ENCODE peak calls at places on chromosomes 13 and 19, in ten cellular contexts. One of them, this sample, is unnamed.

GRCh38 chr19:50432658-50433057 is at the start of gene MYBPC2:
- DNase-seq in HEK293T: no peak
- DNase-seq in stomach: peak
- DNase-seq in stimulated activated CD4-positive, alpha-beta T cell treated with anti-CD3 and anti-CD28 coated beads, Interleukin-4, amount 100 ng/mL, for 1 hour: no peak
- DNase-seq in astrocyte: no peak
- DNase-seq in astrocyte of the hippocampus: peak
- DNase-seq in AG09319: no peak
- DNase-seq in left colon: no peak
- DNase-seq in fibroblast of lung: no peak
- DNase-seq in brain microvascular endothelial cell: no peak
- DNase-seq in this sample: no peak

GRCh38 chr19:55165952-55166529 is 372 bp downstream of the DNAAF3 start:
- DNase-seq in fibroblast of lung: peak
- DNase-seq in astrocyte: peak
- DNase-seq in left colon: peak
- DNase-seq in brain microvascular endothelial cell: peak
- DNase-seq in astrocyte of the hippocampus: peak
- DNase-seq in HEK293T: peak
- DNase-seq in AG09319: no peak
- DNase-seq in stimulated activated CD4-positive, alpha-beta T cell treated with anti-CD3 and anti-CD28 coated beads, Interleukin-4, amount 100 ng/mL, for 1 hour: peak
- DNase-seq in stomach: peak
- DNase-seq in this sample: no peak

GRCh38 chr19:41330476-41330875 is 20.5 kb downstream of the CCDC97 start:
- DNase-seq in stimulated activated CD4-positive, alpha-beta T cell treated with anti-CD3 and anti-CD28 coated beads, Interleukin-4, amount 100 ng/mL, for 1 hour: no peak
- DNase-seq in astrocyte of the hippocampus: no peak
- DNase-seq in astrocyte: no peak
- DNase-seq in fibroblast of lung: no peak
- DNase-seq in stomach: no peak
- DNase-seq in AG09319: no peak
- DNase-seq in left colon: no peak
- DNase-seq in brain microvascular endothelial cell: no peak
- DNase-seq in HEK293T: no peak
- DNase-seq in this sample: no peak

GRCh38 chr19:35585844-35586243 is at the start of gene PMIS2:
- DNase-seq in astrocyte: no peak
- DNase-seq in stimulated activated CD4-positive, alpha-beta T cell treated with anti-CD3 and anti-CD28 coated beads, Interleukin-4, amount 100 ng/mL, for 1 hour: peak
- DNase-seq in left colon: no peak
- DNase-seq in astrocyte of the hippocampus: no peak
- DNase-seq in HEK293T: peak
- DNase-seq in AG09319: no peak
- DNase-seq in stomach: no peak
- DNase-seq in brain microvascular endothelial cell: no peak
- DNase-seq in fibroblast of lung: no peak
- DNase-seq in this sample: no peak

GRCh38 chr13:43220873-43221578 is 197.6 kb downstream of the DNAJC15 start:
- DNase-seq in astrocyte: no peak
- DNase-seq in left colon: no peak
- DNase-seq in HEK293T: no peak
- DNase-seq in brain microvascular endothelial cell: no peak
- DNase-seq in astrocyte of the hippocampus: no peak
- DNase-seq in fibroblast of lung: no peak
- DNase-seq in stimulated activated CD4-positive, alpha-beta T cell treated with anti-CD3 and anti-CD28 coated beads, Interleukin-4, amount 100 ng/mL, for 1 hour: no peak
- DNase-seq in stomach: no peak
- DNase-seq in AG09319: no peak
- DNase-seq in this sample: no peak

GRCh38 chr13:48600374-48601364 is 53.1 kb upstream of the CYSLTR2 start:
- DNase-seq in brain microvascular endothelial cell: peak
- DNase-seq in stomach: no peak
- DNase-seq in astrocyte of the hippocampus: peak
- DNase-seq in HEK293T: no peak
- DNase-seq in AG09319: peak
- DNase-seq in fibroblast of lung: peak
- DNase-seq in left colon: no peak
- DNase-seq in stimulated activated CD4-positive, alpha-beta T cell treated with anti-CD3 and anti-CD28 coated beads, Interleukin-4, amount 100 ng/mL, for 1 hour: no peak
- DNase-seq in astrocyte: peak
- DNase-seq in this sample: peak

GRCh38 chr19:47467914-47468313 is 3.8 kb downstream of the SLC8A2 start:
- DNase-seq in stomach: no peak
- DNase-seq in astrocyte of the hippocampus: no peak
- DNase-seq in HEK293T: no peak
- DNase-seq in brain microvascular endothelial cell: no peak
- DNase-seq in astrocyte: no peak
- DNase-seq in left colon: no peak
- DNase-seq in AG09319: no peak
- DNase-seq in fibroblast of lung: no peak
- DNase-seq in stimulated activated CD4-positive, alpha-beta T cell treated with anti-CD3 and anti-CD28 coated beads, Interleukin-4, amount 100 ng/mL, for 1 hour: no peak
- DNase-seq in this sample: no peak

GRCh38 chr19:7596191-7596937 is 701 bp downstream of the CAMSAP3 start:
- DNase-seq in astrocyte of the hippocampus: no peak
- DNase-seq in AG09319: no peak
- DNase-seq in HEK293T: no peak
- DNase-seq in stomach: no peak
- DNase-seq in stimulated activated CD4-positive, alpha-beta T cell treated with anti-CD3 and anti-CD28 coated beads, Interleukin-4, amount 100 ng/mL, for 1 hour: no peak
- DNase-seq in brain microvascular endothelial cell: no peak
- DNase-seq in fibroblast of lung: no peak
- DNase-seq in astrocyte: no peak
- DNase-seq in left colon: no peak
- DNase-seq in this sample: no peak

GRCh38 chr19:51407631-51408131 is 9.8 kb downstream of the SIGLEC10 start:
- DNase-seq in brain microvascular endothelial cell: peak
- DNase-seq in astrocyte of the hippocampus: peak
- DNase-seq in fibroblast of lung: peak
- DNase-seq in stimulated activated CD4-positive, alpha-beta T cell treated with anti-CD3 and anti-CD28 coated beads, Interleukin-4, amount 100 ng/mL, for 1 hour: peak
- DNase-seq in stomach: peak
- DNase-seq in left colon: no peak
- DNase-seq in HEK293T: peak
- DNase-seq in astrocyte: no peak
- DNase-seq in AG09319: no peak
- DNase-seq in this sample: no peak

GRCh38 chr19:18460313-18460712 is 22.4 kb upstream of the ISYNA1 start:
- DNase-seq in stimulated activated CD4-positive, alpha-beta T cell treated with anti-CD3 and anti-CD28 coated beads, Interleukin-4, amount 100 ng/mL, for 1 hour: no peak
- DNase-seq in brain microvascular endothelial cell: peak
- DNase-seq in left colon: peak
- DNase-seq in fibroblast of lung: peak
- DNase-seq in astrocyte: peak
- DNase-seq in AG09319: no peak
- DNase-seq in astrocyte of the hippocampus: peak
- DNase-seq in stomach: peak
- DNase-seq in HEK293T: no peak
- DNase-seq in this sample: peak

GRCh38 chr19:16051254-16052025 is 24.9 kb upstream of the TPM4 start:
- DNase-seq in astrocyte of the hippocampus: no peak
- DNase-seq in stomach: no peak
- DNase-seq in HEK293T: no peak
- DNase-seq in AG09319: no peak
- DNase-seq in stimulated activated CD4-positive, alpha-beta T cell treated with anti-CD3 and anti-CD28 coated beads, Interleukin-4, amount 100 ng/mL, for 1 hour: no peak
- DNase-seq in fibroblast of lung: peak
- DNase-seq in brain microvascular endothelial cell: no peak
- DNase-seq in astrocyte: no peak
- DNase-seq in left colon: no peak
- DNase-seq in this sample: no peak

GRCh38 chr13:102930566-102930965 is 84.7 kb downstream of the ERCC5 start:
- DNase-seq in HEK293T: no peak
- DNase-seq in fibroblast of lung: no peak
- DNase-seq in stomach: no peak
- DNase-seq in AG09319: no peak
- DNase-seq in astrocyte of the hippocampus: no peak
- DNase-seq in stimulated activated CD4-positive, alpha-beta T cell treated with anti-CD3 and anti-CD28 coated beads, Interleukin-4, amount 100 ng/mL, for 1 hour: no peak
- DNase-seq in astrocyte: no peak
- DNase-seq in brain microvascular endothelial cell: no peak
- DNase-seq in left colon: no peak
- DNase-seq in this sample: no peak

GRCh38 chr19:51547397-51548212 is 16.1 kb upstream of the SIGLEC6 start:
- DNase-seq in astrocyte: no peak
- DNase-seq in brain microvascular endothelial cell: peak
- DNase-seq in stomach: no peak
- DNase-seq in fibroblast of lung: no peak
- DNase-seq in astrocyte of the hippocampus: no peak
- DNase-seq in AG09319: no peak
- DNase-seq in HEK293T: no peak
- DNase-seq in stimulated activated CD4-positive, alpha-beta T cell treated with anti-CD3 and anti-CD28 coated beads, Interleukin-4, amount 100 ng/mL, for 1 hour: no peak
- DNase-seq in left colon: no peak
- DNase-seq in this sample: no peak

GRCh38 chr13:48727252-48728011 is 73.7 kb downstream of the CYSLTR2 start:
- DNase-seq in HEK293T: peak
- DNase-seq in stomach: no peak
- DNase-seq in astrocyte: no peak
- DNase-seq in brain microvascular endothelial cell: no peak
- DNase-seq in left colon: no peak
- DNase-seq in AG09319: no peak
- DNase-seq in stimulated activated CD4-positive, alpha-beta T cell treated with anti-CD3 and anti-CD28 coated beads, Interleukin-4, amount 100 ng/mL, for 1 hour: no peak
- DNase-seq in fibroblast of lung: peak
- DNase-seq in astrocyte of the hippocampus: no peak
- DNase-seq in this sample: no peak

GRCh38 chr13:27295096-27295495 is 24.5 kb downstream of the RASL11A start:
- DNase-seq in AG09319: no peak
- DNase-seq in fibroblast of lung: no peak
- DNase-seq in astrocyte of the hippocampus: no peak
- DNase-seq in astrocyte: no peak
- DNase-seq in stimulated activated CD4-positive, alpha-beta T cell treated with anti-CD3 and anti-CD28 coated beads, Interleukin-4, amount 100 ng/mL, for 1 hour: peak
- DNase-seq in HEK293T: no peak
- DNase-seq in stomach: no peak
- DNase-seq in left colon: no peak
- DNase-seq in brain microvascular endothelial cell: no peak
- DNase-seq in this sample: no peak

GRCh38 chr19:21047712-21048111 is 27.3 kb downstream of the ZNF430 start:
- DNase-seq in astrocyte of the hippocampus: no peak
- DNase-seq in AG09319: no peak
- DNase-seq in left colon: no peak
- DNase-seq in astrocyte: no peak
- DNase-seq in brain microvascular endothelial cell: no peak
- DNase-seq in fibroblast of lung: no peak
- DNase-seq in stomach: no peak
- DNase-seq in HEK293T: no peak
- DNase-seq in stimulated activated CD4-positive, alpha-beta T cell treated with anti-CD3 and anti-CD28 coated beads, Interleukin-4, amount 100 ng/mL, for 1 hour: no peak
- DNase-seq in this sample: no peak

GRCh38 chr13:74264333-74264732 is 130.1 kb upstream of the KLF12 start:
- DNase-seq in HEK293T: no peak
- DNase-seq in stomach: no peak
- DNase-seq in astrocyte of the hippocampus: no peak
- DNase-seq in brain microvascular endothelial cell: no peak
- DNase-seq in fibroblast of lung: no peak
- DNase-seq in astrocyte: no peak
- DNase-seq in left colon: no peak
- DNase-seq in AG09319: no peak
- DNase-seq in stimulated activated CD4-positive, alpha-beta T cell treated with anti-CD3 and anti-CD28 coated beads, Interleukin-4, amount 100 ng/mL, for 1 hour: no peak
- DNase-seq in this sample: no peak

GRCh38 chr13:49108204-49108603 is 111.9 kb upstream of the MLNR start:
- DNase-seq in left colon: no peak
- DNase-seq in astrocyte of the hippocampus: no peak
- DNase-seq in stomach: no peak
- DNase-seq in brain microvascular endothelial cell: no peak
- DNase-seq in AG09319: no peak
- DNase-seq in HEK293T: no peak
- DNase-seq in stimulated activated CD4-positive, alpha-beta T cell treated with anti-CD3 and anti-CD28 coated beads, Interleukin-4, amount 100 ng/mL, for 1 hour: no peak
- DNase-seq in fibroblast of lung: no peak
- DNase-seq in astrocyte: no peak
- DNase-seq in this sample: no peak

GRCh38 chr13:72113070-72113469 is 246.1 kb upstream of the DACH1 start:
- DNase-seq in stimulated activated CD4-positive, alpha-beta T cell treated with anti-CD3 and anti-CD28 coated beads, Interleukin-4, amount 100 ng/mL, for 1 hour: no peak
- DNase-seq in fibroblast of lung: no peak
- DNase-seq in astrocyte: no peak
- DNase-seq in astrocyte of the hippocampus: no peak
- DNase-seq in AG09319: no peak
- DNase-seq in HEK293T: no peak
- DNase-seq in left colon: no peak
- DNase-seq in brain microvascular endothelial cell: no peak
- DNase-seq in stomach: no peak
- DNase-seq in this sample: no peak

GRCh38 chr19:33186835-33187540 is 7.1 kb upstream of the LRP3 start:
- DNase-seq in AG09319: no peak
- DNase-seq in astrocyte: no peak
- DNase-seq in HEK293T: no peak
- DNase-seq in astrocyte of the hippocampus: no peak
- DNase-seq in stomach: no peak
- DNase-seq in fibroblast of lung: no peak
- DNase-seq in left colon: peak
- DNase-seq in brain microvascular endothelial cell: no peak
- DNase-seq in stimulated activated CD4-positive, alpha-beta T cell treated with anti-CD3 and anti-CD28 coated beads, Interleukin-4, amount 100 ng/mL, for 1 hour: no peak
- DNase-seq in this sample: no peak

This sample was measured in esophagus muscularis mucosa.